ENCODE peak calls at places on chromosomes 16 and 17, in ten cellular contexts. W is prostate gland, J is endothelial cell of umbilical vein, M is sigmoid colon, C is heart left ventricle, G is adrenal gland, X is testis, I is breast epithelium, Q is uterus, L is ovary. Y is an unnamed sample.

GRCh38 chr16:17367034-17367433 is 103.7 kb downstream of the XYLT1 start:
- DNase-seq in W (no peak), J (no peak), M (no peak), C (no peak), G (no peak), X (no peak), I (no peak), Q (no peak), L (no peak), Y (no peak)

GRCh38 chr16:83826146-83826913 is 18.6 kb downstream of the HSBP1 start:
- DNase-seq in W (peak), J (peak), M (peak), C (peak), G (peak), X (peak), I (peak), Q (peak), L (peak), Y (peak)

GRCh38 chr17:3574231-3574630 is 16.6 kb upstream of the TRPV3 start:
- DNase-seq in W (no peak), J (no peak), M (no peak), C (no peak), G (no peak), X (no peak), I (no peak), Q (no peak), L (no peak), Y (no peak)

GRCh38 chr16:82735176-82735575 is 108.4 kb downstream of the CDH13 start:
- DNase-seq in W (no peak), J (no peak), M (no peak), C (peak), G (no peak), X (peak), I (no peak), Q (no peak), L (no peak), Y (no peak)

GRCh38 chr16:22300427-22301071 is 3.3 kb downstream of the POLR3E start:
- DNase-seq in W (peak), J (peak), M (peak), C (peak), G (peak), X (peak), I (no peak), Q (no peak), L (no peak), Y (no peak)

GRCh38 chr16:82368041-82368440 is 198.0 kb upstream of the MPHOSPH6 start:
- DNase-seq in W (peak), J (peak), M (no peak), C (peak), G (peak), X (peak), I (no peak), Q (no peak), L (no peak), Y (no peak)

GRCh38 chr16:11613381-11614303 is 26.9 kb upstream of the LITAF start:
- DNase-seq in W (no peak), J (no peak), M (peak), C (peak), G (peak), X (peak), I (no peak), Q (no peak), L (no peak), Y (no peak)

GRCh38 chr17:66169839-66170238 is 22.1 kb downstream of the CEP112 start:
- DNase-seq in W (no peak), J (no peak), M (no peak), C (no peak), G (no peak), X (no peak), I (no peak), Q (no peak), L (no peak), Y (no peak)

GRCh38 chr16:3074860-3075545 is 9.6 kb downstream of the IL32 start:
- DNase-seq in W (no peak), J (no peak), M (no peak), C (peak), G (no peak), X (no peak), I (no peak), Q (no peak), L (no peak), Y (peak)

GRCh38 chr16:83552193-83552592 is 255.6 kb upstream of the HSBP1 start:
- DNase-seq in W (no peak), J (no peak), M (no peak), C (no peak), G (no peak), X (no peak), I (no peak), Q (no peak), L (no peak), Y (no peak)

GRCh38 chr17:40016692-40017000 is 1.4 kb downstream of the CSF3 start:
- DNase-seq in W (no peak), J (no peak), M (no peak), C (no peak), G (no peak), X (no peak), I (no peak), Q (no peak), L (no peak), Y (no peak)

GRCh38 chr16:2077016-2077415 is 29.2 kb downstream of the TSC2 start:
- DNase-seq in W (no peak), J (no peak), M (no peak), C (no peak), G (no peak), X (no peak), I (no peak), Q (no peak), L (no peak), Y (no peak)

GRCh38 chr17:58081641-58082340 is 1.4 kb upstream of the DYNLL2 start:
- DNase-seq in W (no peak), J (no peak), M (no peak), C (no peak), G (no peak), X (no peak), I (no peak), Q (no peak), L (no peak), Y (no peak)

GRCh38 chr16:85947511-85948509 is 48.8 kb downstream of the IRF8 start:
- DNase-seq in W (no peak), J (no peak), M (no peak), C (no peak), G (no peak), X (no peak), I (no peak), Q (no peak), L (no peak), Y (no peak)

GRCh38 chr16:83581082-83581481 is 226.7 kb upstream of the HSBP1 start:
- DNase-seq in W (no peak), J (no peak), M (no peak), C (no peak), G (no peak), X (no peak), I (no peak), Q (no peak), L (no peak), Y (no peak)

GRCh38 chr17:75433223-75433622 is 23.2 kb upstream of the TMEM94 start:
- DNase-seq in W (no peak), J (no peak), M (no peak), C (no peak), G (no peak), X (no peak), I (no peak), Q (no peak), L (no peak), Y (no peak)

GRCh38 chr17:48549909-48550308 is 5.0 kb upstream of the HOXB2 start:
- DNase-seq in W (no peak), J (no peak), M (peak), C (no peak), G (no peak), X (no peak), I (no peak), Q (no peak), L (no peak), Y (no peak)

GRCh38 chr16:18945233-18945632 is 19.0 kb upstream of the SMG1 start:
- DNase-seq in W (no peak), J (no peak), M (no peak), C (no peak), G (no peak), X (no peak), I (no peak), Q (no peak), L (no peak), Y (no peak)

GRCh38 chr16:81876273-81876900 is 97.3 kb downstream of the PLCG2 start:
- DNase-seq in W (no peak), J (no peak), M (no peak), C (no peak), G (no peak), X (no peak), I (no peak), Q (no peak), L (no peak), Y (no peak)

GRCh38 chr17:34712481-34713195 is 133.3 kb downstream of the TMEM132E start:
- DNase-seq in W (no peak), J (no peak), M (no peak), C (no peak), G (no peak), X (no peak), I (no peak), Q (no peak), L (no peak), Y (no peak)

GRCh38 chr17:7221281-7222092 is 1.7 kb downstream of the ACADVL start:
- DNase-seq in W (no peak), J (no peak), M (peak), C (no peak), G (peak), X (no peak), I (no peak), Q (no peak), L (no peak), Y (no peak)

GRCh38 chr17:77145635-77146632 is 5.2 kb downstream of the SEC14L1 start:
- DNase-seq in W (peak), J (peak), M (peak), C (peak), G (peak), X (peak), I (no peak), Q (no peak), L (no peak), Y (no peak)

GRCh38 chr16:19389246-19389645 is 28.4 kb upstream of the TMC5 start:
- DNase-seq in W (peak), J (peak), M (no peak), C (no peak), G (peak), X (peak), I (peak), Q (no peak), L (no peak), Y (peak)

GRCh38 chr16:2785101-2785991 is 2.0 kb downstream of the PRSS33 start:
- DNase-seq in W (no peak), J (no peak), M (peak), C (peak), G (no peak), X (no peak), I (peak), Q (no peak), L (peak), Y (peak)

GRCh38 chr17:55289106-55289446 is 24.3 kb downstream of the HLF start:
- DNase-seq in W (no peak), J (no peak), M (no peak), C (peak), G (no peak), X (no peak), I (no peak), Q (no peak), L (no peak), Y (no peak)

GRCh38 chr16:83746611-83747010 is 61.2 kb upstream of the HSBP1 start:
- DNase-seq in W (no peak), J (no peak), M (no peak), C (no peak), G (no peak), X (no peak), I (no peak), Q (no peak), L (no peak), Y (no peak)

GRCh38 chr16:72112906-72113615 is 19.4 kb downstream of the DHX38 start:
- DNase-seq in W (no peak), J (no peak), M (no peak), C (no peak), G (peak), X (peak), I (no peak), Q (no peak), L (no peak), Y (no peak)

GRCh38 chr17:73646409-73647305 is 2.4 kb upstream of the SDK2 start:
- DNase-seq in W (no peak), J (no peak), M (no peak), C (no peak), G (no peak), X (no peak), I (no peak), Q (no peak), L (no peak), Y (no peak)

GRCh38 chr16:5412721-5413120 is 315.1 kb upstream of the EEF2KMT start:
- DNase-seq in W (no peak), J (no peak), M (no peak), C (no peak), G (no peak), X (no peak), I (no peak), Q (no peak), L (no peak), Y (no peak)

GRCh38 chr17:73536700-73537680 is 107.3 kb downstream of the SDK2 start:
- DNase-seq in W (no peak), J (no peak), M (no peak), C (no peak), G (no peak), X (peak), I (no peak), Q (no peak), L (no peak), Y (no peak)

GRCh38 chr17:33200116-33200515 is 93.0 kb downstream of the ASIC2 start:
- DNase-seq in W (no peak), J (no peak), M (no peak), C (no peak), G (no peak), X (no peak), I (no peak), Q (peak), L (no peak), Y (no peak)

GRCh38 chr16:371729-372521 is 1.6 kb upstream of the MRPL28 start:
- DNase-seq in W (no peak), J (no peak), M (peak), C (no peak), G (no peak), X (peak), I (no peak), Q (no peak), L (no peak), Y (no peak)

DNA sequence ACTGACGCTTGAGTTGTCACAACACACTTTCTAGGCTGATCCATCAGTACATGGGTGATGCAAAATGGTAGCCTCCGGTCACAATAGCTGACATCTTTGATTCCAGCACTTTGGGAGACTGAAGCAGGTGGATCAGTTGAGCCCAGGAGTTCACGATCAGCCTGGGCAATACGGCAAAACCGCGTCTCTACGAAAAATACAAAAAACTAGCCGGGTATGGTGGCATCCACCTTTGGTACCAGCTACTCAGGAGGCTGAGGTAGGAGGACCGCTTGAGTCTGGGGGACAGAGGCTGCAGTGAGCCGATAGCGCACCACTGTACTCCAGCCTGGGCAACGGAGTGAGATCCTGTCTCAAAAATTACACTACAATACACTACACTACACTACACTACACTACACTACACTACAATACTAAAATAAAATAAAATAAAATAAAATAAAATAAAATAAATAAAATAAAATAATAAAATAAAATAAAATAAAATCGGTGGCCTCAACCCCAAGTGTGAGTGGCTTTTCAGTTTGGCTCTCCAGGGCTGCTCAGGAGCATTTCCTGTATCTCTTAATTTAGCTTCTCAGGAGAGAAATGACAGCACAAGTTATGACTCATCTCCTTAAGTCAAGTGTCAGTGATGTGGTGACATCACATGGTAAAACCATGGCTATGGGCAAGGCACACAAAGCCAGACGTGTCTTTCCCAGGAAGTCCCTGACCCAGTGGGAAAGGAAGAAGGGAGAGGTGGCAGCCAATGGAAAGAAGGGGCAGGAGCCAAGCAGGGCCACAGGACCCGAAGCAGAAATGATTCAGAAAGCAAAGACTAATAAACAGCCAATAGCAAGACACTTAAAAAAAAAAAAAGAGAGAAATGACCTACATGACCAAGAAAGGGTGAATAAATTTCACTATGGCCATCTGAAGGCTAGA is 75.3 kb upstream of the TBC1D3K start:
- DNase-seq in W (no peak), J (peak), M (no peak), C (no peak), G (peak), X (no peak), I (no peak), Q (no peak), L (no peak), Y (no peak)
- H3K27ac ChIP-seq in W (no peak), J (no peak), M (no peak), C (no peak), G (no peak), X (no peak), I (no peak), Q (no peak), L (no peak), Y (no peak)

GRCh38 chr16:30113031-30113710 is at the start of gene GDPD3:
- DNase-seq in W (no peak), J (no peak), M (no peak), C (peak), G (no peak), X (peak), I (no peak), Q (no peak), L (no peak), Y (peak)
- TF ChIP-seq POLR2A in W (no peak), J (no peak), M (no peak), C (no peak), G (no peak), X (no peak), I (no peak), Q (no peak), L (no peak), Y (no peak)

DNA sequence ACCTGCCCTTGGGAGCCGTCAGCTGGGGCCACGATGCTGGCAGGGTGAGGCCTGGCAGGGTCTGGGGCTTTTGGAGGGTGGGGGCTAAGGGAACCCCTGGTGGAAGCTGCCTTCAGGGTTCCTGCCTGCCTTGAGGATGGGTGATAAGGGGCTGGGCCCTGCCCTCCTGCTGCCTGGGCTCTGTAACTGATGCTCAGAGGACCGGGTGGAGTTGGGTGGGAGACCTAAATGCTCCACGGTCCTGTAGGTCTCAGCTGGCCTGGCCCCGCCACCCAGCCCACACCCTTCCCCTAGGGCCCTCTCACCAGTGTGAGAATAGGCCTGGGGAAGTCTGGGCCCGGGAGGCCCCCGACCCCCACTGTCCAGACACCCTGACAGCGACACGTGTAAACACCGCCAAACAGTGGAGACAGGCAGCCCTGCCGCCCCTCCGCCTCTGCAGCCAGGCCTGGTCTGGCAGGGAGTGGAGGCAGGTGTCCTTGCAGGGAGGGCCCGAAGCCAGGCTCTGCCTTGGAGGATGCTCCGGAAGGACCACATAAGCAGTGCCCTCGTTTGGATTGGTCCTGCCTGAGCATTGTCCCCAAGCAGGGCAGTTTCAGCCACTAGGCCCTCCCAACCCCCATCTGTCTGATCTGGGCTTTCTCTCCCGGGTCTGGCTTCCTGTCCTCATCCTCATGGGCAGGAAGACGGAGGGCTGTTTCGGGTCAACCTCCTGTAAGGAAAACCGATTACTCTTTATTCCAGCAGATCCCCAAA is 6.5 kb upstream of the BAHCC1 start:
- DNase-seq in W (no peak), J (no peak), M (no peak), C (peak), G (peak), X (no peak), I (no peak), Q (peak), L (no peak), Y (no peak)
- H3K27ac ChIP-seq in W (peak), J (no peak), M (peak), C (peak), G (peak), X (no peak), I (peak), Q (peak), L (peak), Y (peak)

GRCh38 chr16:88303890-88304819 is 78.6 kb upstream of the ZNF469 start:
- DNase-seq in W (no peak), J (no peak), M (peak), C (peak), G (peak), X (peak), I (no peak), Q (peak), L (peak), Y (no peak)
- TF ChIP-seq POLR2A in W (no peak), J (no peak), M (no peak), C (no peak), G (no peak), X (no peak), I (no peak), Q (no peak), L (no peak), Y (no peak)

GRCh38 chr17:750431-751037 is 1.5 kb downstream of the GEMIN4 start:
- DNase-seq in W (no peak), J (no peak), M (no peak), C (no peak), G (no peak), X (no peak), I (no peak), Q (no peak), L (no peak), Y (no peak)
- H3K27ac ChIP-seq in W (no peak), J (no peak), M (no peak), C (no peak), G (no peak), X (no peak), I (peak), Q (no peak), L (no peak), Y (no peak)

DNA sequence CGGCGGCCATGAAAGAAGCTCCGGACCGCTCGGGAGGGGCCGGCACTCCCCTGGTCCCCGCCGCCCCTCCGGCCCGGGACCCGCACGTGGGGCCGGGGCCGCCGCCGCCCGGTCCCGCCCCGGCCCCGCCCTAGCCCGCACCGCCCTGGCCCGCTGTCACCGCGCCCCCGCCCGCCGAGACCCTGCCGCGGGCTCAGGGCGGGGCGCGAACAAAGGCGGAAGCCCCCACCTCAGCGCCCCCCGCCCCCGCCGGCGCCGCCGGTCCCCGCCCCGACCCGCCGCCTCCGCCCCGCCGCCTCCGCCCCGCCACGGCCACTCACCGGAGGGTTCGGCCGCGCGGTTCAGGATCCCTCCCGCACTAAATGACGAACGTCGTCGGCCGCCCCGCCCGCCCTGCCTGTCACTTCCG is at the start of gene ARHGDIA:
- DNase-seq in W (no peak), J (no peak), M (no peak), C (no peak), G (peak), X (no peak), I (no peak), Q (no peak), L (no peak), Y (no peak)
- TF ChIP-seq POLR2A in W (no peak), J (peak), M (no peak), C (no peak), G (no peak), X (no peak), I (no peak), Q (no peak), L (no peak), Y (no peak)

GRCh38 chr17:2563061-2563460 is 30.4 kb upstream of the PAFAH1B1 start:
- DNase-seq in W (peak), J (no peak), M (no peak), C (no peak), G (no peak), X (no peak), I (no peak), Q (no peak), L (no peak), Y (no peak)
- H3K27ac ChIP-seq in W (no peak), J (no peak), M (no peak), C (no peak), G (no peak), X (no peak), I (no peak), Q (no peak), L (no peak), Y (no peak)